ENCODE peak calls at places on chromosome 18, in seven cellular contexts. One of them, this sample, is unnamed.
A peak's percentile ranks its signal among the peaks of the same experiment; 100 is the strongest.

GRCh38 chr18:58788971-58789797 is 75.5 kb upstream of the ZNF532 start:
- DNase-seq in fibroblast of villous mesenchyme: peak; percentile 95
- DNase-seq in adrenal gland: peak; percentile 81
- DNase-seq in dorsolateral prefrontal cortex: peak; percentile 47
- DNase-seq in endothelial cell: peak; percentile 26
- DNase-seq in GM23338: no peak
- DNase-seq in Panc1: no peak
- DNase-seq in this sample: peak; percentile 52

GRCh38 chr18:2070636-2071035 is 500.7 kb downstream of the METTL4 start:
- DNase-seq in GM23338: no peak
- DNase-seq in endothelial cell: no peak
- DNase-seq in fibroblast of villous mesenchyme: no peak
- DNase-seq in Panc1: no peak
- DNase-seq in dorsolateral prefrontal cortex: no peak
- DNase-seq in adrenal gland: no peak
- DNase-seq in this sample: no peak

GRCh38 chr18:27707201-27707600 is 469.7 kb downstream of the CDH2 start:
- DNase-seq in dorsolateral prefrontal cortex: no peak
- DNase-seq in Panc1: no peak
- DNase-seq in fibroblast of villous mesenchyme: peak; percentile 36
- DNase-seq in adrenal gland: no peak
- DNase-seq in GM23338: no peak
- DNase-seq in endothelial cell: no peak
- DNase-seq in this sample: peak; percentile 7

GRCh38 chr18:14104906-14105748 is 27.1 kb downstream of the ZNF519 start:
- DNase-seq in fibroblast of villous mesenchyme: no peak
- DNase-seq in Panc1: no peak
- DNase-seq in endothelial cell: no peak
- DNase-seq in dorsolateral prefrontal cortex: no peak
- DNase-seq in adrenal gland: no peak
- DNase-seq in GM23338: peak; percentile 54
- DNase-seq in this sample: no peak

GRCh38 chr18:51486735-51487366 is 289.4 kb upstream of the MEX3C start:
- DNase-seq in dorsolateral prefrontal cortex: no peak
- DNase-seq in Panc1: no peak
- DNase-seq in endothelial cell: no peak
- DNase-seq in GM23338: no peak
- DNase-seq in fibroblast of villous mesenchyme: no peak
- DNase-seq in adrenal gland: no peak
- DNase-seq in this sample: no peak

GRCh38 chr18:9951022-9951859 is 37.4 kb downstream of the VAPA start:
- DNase-seq in Panc1: peak; percentile 27
- DNase-seq in adrenal gland: peak; percentile 67
- DNase-seq in dorsolateral prefrontal cortex: no peak
- DNase-seq in endothelial cell: peak; percentile 51
- DNase-seq in GM23338: peak; percentile 83
- DNase-seq in fibroblast of villous mesenchyme: peak; percentile 78
- DNase-seq in this sample: peak; percentile 76

GRCh38 chr18:36427831-36428230 is 130.3 kb downstream of the FHOD3 start:
- DNase-seq in Panc1: no peak
- DNase-seq in adrenal gland: no peak
- DNase-seq in GM23338: no peak
- DNase-seq in dorsolateral prefrontal cortex: no peak
- DNase-seq in endothelial cell: no peak
- DNase-seq in fibroblast of villous mesenchyme: no peak
- DNase-seq in this sample: no peak

GRCh38 chr18:6280344-6280743 is 134.4 kb downstream of the L3MBTL4 start:
- DNase-seq in fibroblast of villous mesenchyme: no peak
- DNase-seq in endothelial cell: no peak
- DNase-seq in GM23338: no peak
- DNase-seq in dorsolateral prefrontal cortex: no peak
- DNase-seq in adrenal gland: no peak
- DNase-seq in Panc1: no peak
- DNase-seq in this sample: no peak

GRCh38 chr18:34514238-34514637 is 195.9 kb upstream of the DTNA start:
- DNase-seq in GM23338: no peak
- DNase-seq in fibroblast of villous mesenchyme: no peak
- DNase-seq in adrenal gland: no peak
- DNase-seq in endothelial cell: no peak
- DNase-seq in dorsolateral prefrontal cortex: no peak
- DNase-seq in Panc1: no peak
- DNase-seq in this sample: peak; percentile 71

DNA sequence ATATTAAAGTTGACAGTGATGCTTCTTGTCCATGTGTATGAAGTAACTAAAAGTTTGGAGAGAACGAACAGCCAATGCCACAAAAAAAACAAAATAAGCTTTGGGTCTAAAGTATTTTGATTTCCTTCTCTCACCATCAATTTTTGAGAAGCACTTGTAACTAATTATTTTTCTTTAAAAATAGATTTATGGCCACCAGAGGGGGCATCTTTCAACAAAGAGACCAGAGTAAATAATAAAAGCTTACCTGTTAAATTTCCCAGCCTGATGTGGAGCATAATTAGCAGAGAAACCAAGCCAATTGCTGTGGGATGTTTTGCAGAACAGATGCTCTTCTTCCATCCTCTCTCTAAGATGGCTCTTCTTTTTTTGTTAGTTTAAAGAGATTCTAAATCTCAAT is 29.0 kb downstream of the LINC00305 start:
- DNase-seq in adrenal gland: no peak
- DNase-seq in endothelial cell: no peak
- DNase-seq in dorsolateral prefrontal cortex: no peak
- DNase-seq in fibroblast of villous mesenchyme: no peak
- DNase-seq in GM23338: peak; percentile 27
- DNase-seq in Panc1: no peak
- DNase-seq in this sample: no peak
- TF ChIP-seq CTCF in adrenal gland: no peak
- TF ChIP-seq CTCF in endothelial cell: peak; percentile 59
- TF ChIP-seq CTCF in dorsolateral prefrontal cortex: peak; percentile 29
- TF ChIP-seq CTCF in fibroblast of villous mesenchyme: no peak
- TF ChIP-seq CTCF in GM23338: peak; percentile 46
- TF ChIP-seq CTCF in Panc1: no peak
- TF ChIP-seq CTCF in this sample: no peak

GRCh38 chr18:63844254-63844653 is 43.3 kb upstream of the SERPINB2 start:
- DNase-seq in adrenal gland: no peak
- DNase-seq in GM23338: peak; percentile 61
- DNase-seq in endothelial cell: no peak
- DNase-seq in fibroblast of villous mesenchyme: peak; percentile 57
- DNase-seq in dorsolateral prefrontal cortex: no peak
- DNase-seq in Panc1: no peak
- DNase-seq in this sample: peak; percentile 68

GRCh38 chr18:63843008-63843407 is 44.5 kb upstream of the SERPINB2 start:
- DNase-seq in Panc1: no peak
- DNase-seq in endothelial cell: no peak
- DNase-seq in GM23338: no peak
- DNase-seq in dorsolateral prefrontal cortex: no peak
- DNase-seq in fibroblast of villous mesenchyme: no peak
- DNase-seq in adrenal gland: no peak
- DNase-seq in this sample: peak; percentile 47

GRCh38 chr18:63850636-63851035 is 36.9 kb upstream of the SERPINB2 start:
- DNase-seq in dorsolateral prefrontal cortex: no peak
- DNase-seq in adrenal gland: no peak
- DNase-seq in fibroblast of villous mesenchyme: no peak
- DNase-seq in endothelial cell: no peak
- DNase-seq in GM23338: no peak
- DNase-seq in Panc1: no peak
- DNase-seq in this sample: no peak

GRCh38 chr18:63850010-63850409 is 37.5 kb upstream of the SERPINB2 start:
- DNase-seq in dorsolateral prefrontal cortex: no peak
- DNase-seq in Panc1: no peak
- DNase-seq in GM23338: peak; percentile 76
- DNase-seq in fibroblast of villous mesenchyme: peak; percentile 63
- DNase-seq in endothelial cell: peak; percentile 47
- DNase-seq in adrenal gland: no peak
- DNase-seq in this sample: peak; percentile 51

DNA sequence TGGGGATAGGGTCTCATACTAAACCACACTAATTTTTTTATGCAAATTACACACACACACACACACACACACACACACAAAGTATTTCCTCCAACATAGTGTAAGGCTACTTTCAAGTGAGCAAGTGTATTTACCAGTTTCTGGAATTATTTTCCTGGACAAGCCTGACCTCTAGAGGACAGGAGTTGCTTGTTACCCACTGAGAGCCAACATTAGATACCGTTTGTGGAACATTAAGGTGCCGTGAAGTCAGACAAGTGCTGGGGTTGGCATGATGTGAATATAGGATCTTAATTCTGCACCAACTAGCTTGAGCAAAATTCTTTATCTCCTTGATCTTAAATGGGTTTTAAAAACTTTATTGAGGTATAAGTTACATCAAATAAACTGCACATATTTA is 39.3 kb upstream of the SERPINB2 start:
- DNase-seq in endothelial cell: peak; percentile 19
- DNase-seq in dorsolateral prefrontal cortex: no peak
- DNase-seq in fibroblast of villous mesenchyme: peak; percentile 65
- DNase-seq in Panc1: no peak
- DNase-seq in adrenal gland: no peak
- DNase-seq in GM23338: peak; percentile 77
- DNase-seq in this sample: peak; percentile 77
- TF ChIP-seq CTCF in endothelial cell: no peak
- TF ChIP-seq CTCF in dorsolateral prefrontal cortex: peak; percentile 47
- TF ChIP-seq CTCF in fibroblast of villous mesenchyme: peak; percentile 67
- TF ChIP-seq CTCF in Panc1: peak; percentile 54
- TF ChIP-seq CTCF in adrenal gland: peak; percentile 42
- TF ChIP-seq CTCF in GM23338: peak; percentile 71
- TF ChIP-seq CTCF in this sample: peak; percentile 75

GRCh38 chr18:20971886-20972267 is 139.7 kb downstream of the ROCK1 start:
- DNase-seq in fibroblast of villous mesenchyme: peak; percentile 38
- DNase-seq in endothelial cell: peak; percentile 31
- DNase-seq in dorsolateral prefrontal cortex: no peak
- DNase-seq in Panc1: peak; percentile 10
- DNase-seq in GM23338: peak; percentile 65
- DNase-seq in adrenal gland: no peak
- DNase-seq in this sample: peak; percentile 50
- TF ChIP-seq CTCF in fibroblast of villous mesenchyme: peak; percentile 73
- TF ChIP-seq CTCF in endothelial cell: peak; percentile 83
- TF ChIP-seq CTCF in dorsolateral prefrontal cortex: peak; percentile 13
- TF ChIP-seq CTCF in Panc1: peak; percentile 33
- TF ChIP-seq CTCF in GM23338: peak; percentile 61
- TF ChIP-seq CTCF in adrenal gland: peak; percentile 54
- TF ChIP-seq CTCF in this sample: peak; percentile 75

DNA sequence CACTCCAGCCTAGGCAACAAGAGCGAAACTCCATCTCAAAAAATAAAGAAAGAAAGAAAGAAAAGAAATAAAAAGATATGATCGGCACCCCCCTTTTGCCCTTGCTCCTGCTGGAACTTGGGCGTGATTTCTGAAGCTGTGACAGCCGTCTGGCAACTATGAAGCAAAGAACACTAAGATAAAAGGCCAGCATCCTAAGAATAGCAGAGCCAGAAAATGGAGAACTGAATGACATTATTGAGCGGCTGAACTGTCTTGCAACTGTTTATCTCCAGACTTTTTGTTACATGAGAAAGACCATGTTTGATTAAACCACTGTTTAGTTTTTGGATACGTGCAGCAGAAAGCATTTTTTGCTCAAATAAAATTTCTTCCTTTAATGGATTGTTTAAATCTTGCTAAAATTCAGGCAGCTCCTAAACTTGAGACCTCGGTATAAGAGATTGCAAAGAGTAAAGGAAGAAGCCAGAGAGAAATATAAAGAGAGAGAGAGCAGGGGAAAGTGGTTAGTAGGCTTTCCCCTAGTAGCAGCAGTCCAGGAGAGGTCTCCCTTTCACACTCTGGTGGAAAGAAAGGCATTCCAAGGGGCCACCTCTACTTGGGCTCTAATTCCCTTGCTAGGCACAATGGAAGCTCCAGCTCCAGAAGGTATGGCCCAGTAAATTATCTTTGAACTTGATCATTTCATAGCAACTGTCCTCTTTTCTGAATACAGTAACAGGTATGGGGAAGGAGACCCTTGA is 8.2 kb upstream of the MBD2 start:
- DNase-seq in fibroblast of villous mesenchyme: no peak
- DNase-seq in dorsolateral prefrontal cortex: no peak
- DNase-seq in endothelial cell: no peak
- DNase-seq in GM23338: peak; percentile 46
- DNase-seq in adrenal gland: no peak
- DNase-seq in Panc1: no peak
- DNase-seq in this sample: no peak
- TF ChIP-seq CTCF in fibroblast of villous mesenchyme: peak; percentile 11
- TF ChIP-seq CTCF in dorsolateral prefrontal cortex: no peak
- TF ChIP-seq CTCF in endothelial cell: no peak
- TF ChIP-seq CTCF in GM23338: peak; percentile 23
- TF ChIP-seq CTCF in adrenal gland: no peak
- TF ChIP-seq CTCF in Panc1: peak; percentile 4
- TF ChIP-seq CTCF in this sample: no peak

DNA sequence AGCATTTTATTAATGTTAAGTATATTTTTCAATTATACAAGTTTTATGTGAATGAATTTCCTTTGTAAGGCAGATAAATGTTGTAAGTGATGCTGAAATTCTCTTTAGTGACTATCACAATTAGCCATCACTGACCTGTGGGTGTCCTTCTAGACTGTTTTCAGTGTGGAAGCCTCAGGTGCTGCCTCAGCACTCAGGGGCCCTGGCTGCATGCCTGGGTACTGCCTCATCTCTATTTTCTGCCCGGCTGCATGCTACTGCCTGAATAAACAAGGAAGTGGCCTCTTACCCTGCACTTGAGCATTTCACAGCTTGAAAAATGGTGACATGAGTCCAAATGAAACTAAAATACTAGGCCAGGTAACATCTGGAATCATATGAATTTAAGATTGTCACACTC is 787.6 kb upstream of the SALL3 start:
- DNase-seq in fibroblast of villous mesenchyme: no peak
- DNase-seq in dorsolateral prefrontal cortex: peak; percentile 47
- DNase-seq in Panc1: no peak
- DNase-seq in adrenal gland: peak; percentile 58
- DNase-seq in GM23338: no peak
- DNase-seq in endothelial cell: no peak
- DNase-seq in this sample: no peak
- TF ChIP-seq CTCF in fibroblast of villous mesenchyme: no peak
- TF ChIP-seq CTCF in dorsolateral prefrontal cortex: no peak
- TF ChIP-seq CTCF in Panc1: no peak
- TF ChIP-seq CTCF in adrenal gland: no peak
- TF ChIP-seq CTCF in GM23338: no peak
- TF ChIP-seq CTCF in endothelial cell: no peak
- TF ChIP-seq CTCF in this sample: no peak

GRCh38 chr18:38458673-38459072 is 893.1 kb upstream of the CELF4 start:
- DNase-seq in dorsolateral prefrontal cortex: no peak
- DNase-seq in Panc1: no peak
- DNase-seq in endothelial cell: no peak
- DNase-seq in fibroblast of villous mesenchyme: no peak
- DNase-seq in GM23338: no peak
- DNase-seq in adrenal gland: no peak
- DNase-seq in this sample: no peak
- TF ChIP-seq CTCF in dorsolateral prefrontal cortex: no peak
- TF ChIP-seq CTCF in Panc1: no peak
- TF ChIP-seq CTCF in endothelial cell: no peak
- TF ChIP-seq CTCF in fibroblast of villous mesenchyme: no peak
- TF ChIP-seq CTCF in GM23338: no peak
- TF ChIP-seq CTCF in adrenal gland: no peak
- TF ChIP-seq CTCF in this sample: no peak

DNA sequence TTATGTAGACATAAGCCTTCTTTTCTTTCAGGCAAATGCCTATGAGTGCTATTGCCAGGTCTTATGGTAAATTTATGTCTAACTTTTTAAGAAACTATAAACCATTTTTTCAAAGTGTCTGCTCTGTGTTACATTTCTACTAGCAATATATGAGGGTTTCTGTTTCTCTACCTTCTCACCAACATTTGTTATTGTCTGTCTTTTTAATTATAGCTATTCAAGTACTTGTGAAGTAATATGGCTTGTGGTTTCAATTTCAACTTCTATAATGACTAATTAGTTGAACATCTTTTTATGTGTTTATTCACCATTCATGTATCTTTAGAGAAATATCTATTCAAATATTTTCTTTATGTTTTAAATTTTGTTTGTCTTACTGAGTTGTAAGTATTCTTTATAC is 213.1 kb upstream of the MC4R start:
- DNase-seq in dorsolateral prefrontal cortex: no peak
- DNase-seq in fibroblast of villous mesenchyme: no peak
- DNase-seq in adrenal gland: no peak
- DNase-seq in endothelial cell: no peak
- DNase-seq in Panc1: no peak
- DNase-seq in GM23338: no peak
- DNase-seq in this sample: no peak
- TF ChIP-seq CTCF in dorsolateral prefrontal cortex: no peak
- TF ChIP-seq CTCF in fibroblast of villous mesenchyme: no peak
- TF ChIP-seq CTCF in adrenal gland: no peak
- TF ChIP-seq CTCF in endothelial cell: no peak
- TF ChIP-seq CTCF in Panc1: no peak
- TF ChIP-seq CTCF in GM23338: no peak
- TF ChIP-seq CTCF in this sample: no peak